ENCODE peak calls at places on chromosomes 1 and 21, in eight cellular contexts. One of them, this sample, is unnamed.

GRCh38 chr1:59408608-59409007 is 111.7 kb downstream of the FGGY start:
- DNase-seq in ovary: no peak
- DNase-seq in left colon: no peak
- DNase-seq in T-helper 1 cell: no peak
- DNase-seq in choroid plexus epithelial cell: peak
- DNase-seq in neuronal stem cell: no peak
- DNase-seq in pulmonary artery endothelial cell: no peak
- DNase-seq in iPS-NIHi11: no peak
- DNase-seq in this sample: no peak

GRCh38 chr1:43867946-43868740 is 65.5 kb upstream of the ARTN start:
- DNase-seq in ovary: no peak
- DNase-seq in left colon: no peak
- DNase-seq in T-helper 1 cell: peak
- DNase-seq in choroid plexus epithelial cell: peak
- DNase-seq in neuronal stem cell: no peak
- DNase-seq in pulmonary artery endothelial cell: no peak
- DNase-seq in iPS-NIHi11: no peak
- DNase-seq in this sample: no peak

GRCh38 chr21:30962013-30962412 is 76.3 kb downstream of the KRTAP19-8 start:
- DNase-seq in ovary: no peak
- DNase-seq in left colon: no peak
- DNase-seq in T-helper 1 cell: no peak
- DNase-seq in choroid plexus epithelial cell: no peak
- DNase-seq in neuronal stem cell: no peak
- DNase-seq in pulmonary artery endothelial cell: no peak
- DNase-seq in iPS-NIHi11: peak
- DNase-seq in this sample: no peak

GRCh38 chr21:29078884-29079765 is 5.7 kb upstream of the CCT8 start:
- DNase-seq in ovary: no peak
- DNase-seq in left colon: no peak
- DNase-seq in T-helper 1 cell: peak
- DNase-seq in choroid plexus epithelial cell: peak
- DNase-seq in neuronal stem cell: no peak
- DNase-seq in pulmonary artery endothelial cell: no peak
- DNase-seq in iPS-NIHi11: no peak
- DNase-seq in this sample: no peak

GRCh38 chr1:53949651-53950050 is 3.5 kb downstream of the LRRC42 start:
- DNase-seq in ovary: no peak
- DNase-seq in left colon: no peak
- DNase-seq in T-helper 1 cell: no peak
- DNase-seq in choroid plexus epithelial cell: no peak
- DNase-seq in neuronal stem cell: no peak
- DNase-seq in pulmonary artery endothelial cell: no peak
- DNase-seq in iPS-NIHi11: no peak
- DNase-seq in this sample: no peak

GRCh38 chr21:45401916-45402900 is 2.8 kb upstream of the COL18A1 start:
- DNase-seq in ovary: no peak
- DNase-seq in left colon: no peak
- DNase-seq in T-helper 1 cell: no peak
- DNase-seq in choroid plexus epithelial cell: no peak
- DNase-seq in neuronal stem cell: no peak
- DNase-seq in pulmonary artery endothelial cell: no peak
- DNase-seq in iPS-NIHi11: no peak
- DNase-seq in this sample: no peak

GRCh38 chr21:45270306-45270821 is 17.3 kb downstream of the POFUT2 start:
- DNase-seq in ovary: no peak
- DNase-seq in left colon: no peak
- DNase-seq in T-helper 1 cell: no peak
- DNase-seq in choroid plexus epithelial cell: peak
- DNase-seq in neuronal stem cell: no peak
- DNase-seq in pulmonary artery endothelial cell: no peak
- DNase-seq in iPS-NIHi11: no peak
- DNase-seq in this sample: no peak

GRCh38 chr1:34529935-34530859 is 224.7 kb upstream of the GJB5 start:
- DNase-seq in ovary: no peak
- DNase-seq in left colon: no peak
- DNase-seq in T-helper 1 cell: no peak
- DNase-seq in choroid plexus epithelial cell: no peak
- DNase-seq in neuronal stem cell: no peak
- DNase-seq in pulmonary artery endothelial cell: no peak
- DNase-seq in iPS-NIHi11: no peak
- DNase-seq in this sample: no peak

GRCh38 chr21:34967509-34968289 is 81.4 kb downstream of the RUNX1 start:
- DNase-seq in ovary: no peak
- DNase-seq in left colon: no peak
- DNase-seq in T-helper 1 cell: peak
- DNase-seq in choroid plexus epithelial cell: no peak
- DNase-seq in neuronal stem cell: no peak
- DNase-seq in pulmonary artery endothelial cell: no peak
- DNase-seq in iPS-NIHi11: no peak
- DNase-seq in this sample: no peak

GRCh38 chr1:1626207-1627141 is 5.5 kb upstream of the MMP23B start:
- DNase-seq in ovary: no peak
- DNase-seq in left colon: no peak
- DNase-seq in T-helper 1 cell: no peak
- DNase-seq in choroid plexus epithelial cell: no peak
- DNase-seq in neuronal stem cell: no peak
- DNase-seq in pulmonary artery endothelial cell: no peak
- DNase-seq in iPS-NIHi11: no peak
- DNase-seq in this sample: no peak

GRCh38 chr21:43809853-43810504 is 20.6 kb downstream of the RRP1 start:
- DNase-seq in ovary: no peak
- DNase-seq in left colon: no peak
- DNase-seq in T-helper 1 cell: no peak
- DNase-seq in choroid plexus epithelial cell: no peak
- DNase-seq in neuronal stem cell: no peak
- DNase-seq in pulmonary artery endothelial cell: no peak
- DNase-seq in iPS-NIHi11: no peak
- DNase-seq in this sample: no peak

GRCh38 chr1:222416001-222416791 is 131.7 kb downstream of the HHIPL2 start:
- DNase-seq in ovary: no peak
- DNase-seq in left colon: no peak
- DNase-seq in T-helper 1 cell: no peak
- DNase-seq in choroid plexus epithelial cell: no peak
- DNase-seq in neuronal stem cell: no peak
- DNase-seq in pulmonary artery endothelial cell: no peak
- DNase-seq in iPS-NIHi11: no peak
- DNase-seq in this sample: no peak

This sample was measured in GM18507.